ENCODE peak calls at places on chromosomes 1 and 21, in six cellular contexts. J, F, K, B, D and Y are unnamed samples.

GRCh38 chr1:158706096-158706495 is 5.6 kb upstream of the OR6K2 start:
- DNase-seq in B (no peak), K (no peak), J (no peak), D (no peak), F (no peak), Y (no peak)

GRCh38 chr1:230702934-230703678 is 10.8 kb downstream of the AGT start:
- DNase-seq in J (no peak), D (no peak), F (no peak), B (peak; percentile 97), K (no peak), Y (no peak)

GRCh38 chr1:85314726-85315125 is 38.3 kb upstream of the BCL10 start:
- DNase-seq in B (no peak), D (no peak), J (no peak), F (no peak), K (no peak), Y (no peak)

GRCh38 chr1:87392241-87393192 is 63.8 kb downstream of the LMO4 start:
- DNase-seq in B (no peak), F (no peak), D (no peak), K (no peak), J (no peak), Y (no peak)

GRCh38 chr1:199684686-199685273 is 342.7 kb upstream of the NR5A2 start:
- DNase-seq in D (peak; percentile 8), J (peak; percentile 6), K (peak; percentile 53), B (peak; percentile 25), F (no peak), Y (peak; percentile 2)

GRCh38 chr1:226814751-226815496 is 55.5 kb upstream of the PSEN2 start:
- DNase-seq in K (no peak), J (no peak), F (no peak), B (no peak), D (no peak), Y (no peak)

GRCh38 chr21:14405225-14405624 is 22.3 kb upstream of the HSPA13 start:
- DNase-seq in K (peak; percentile 21), F (no peak), J (no peak), B (no peak), D (no peak), Y (no peak)

GRCh38 chr1:115307621-115308020 is 30.4 kb downstream of the NGF start:
- DNase-seq in K (no peak), F (no peak), J (no peak), B (no peak), D (no peak), Y (no peak)

GRCh38 chr1:38083541-38083940 is 36.9 kb upstream of the POU3F1 start:
- DNase-seq in K (no peak), J (no peak), B (no peak), F (no peak), D (no peak), Y (no peak)

GRCh38 chr1:104182251-104182650 is 432.6 kb downstream of the AMY1C start:
- DNase-seq in J (no peak), F (no peak), B (no peak), D (no peak), K (no peak), Y (no peak)

GRCh38 chr1:165942062-165942461 is 114.6 kb downstream of the UCK2 start:
- DNase-seq in F (no peak), J (no peak), D (no peak), K (no peak), B (no peak), Y (no peak)

GRCh38 chr1:184929711-184930202 is 44.6 kb downstream of the NIBAN1 start:
- DNase-seq in B (no peak), F (no peak), D (no peak), J (no peak), K (peak; percentile 16), Y (no peak)

DNA sequence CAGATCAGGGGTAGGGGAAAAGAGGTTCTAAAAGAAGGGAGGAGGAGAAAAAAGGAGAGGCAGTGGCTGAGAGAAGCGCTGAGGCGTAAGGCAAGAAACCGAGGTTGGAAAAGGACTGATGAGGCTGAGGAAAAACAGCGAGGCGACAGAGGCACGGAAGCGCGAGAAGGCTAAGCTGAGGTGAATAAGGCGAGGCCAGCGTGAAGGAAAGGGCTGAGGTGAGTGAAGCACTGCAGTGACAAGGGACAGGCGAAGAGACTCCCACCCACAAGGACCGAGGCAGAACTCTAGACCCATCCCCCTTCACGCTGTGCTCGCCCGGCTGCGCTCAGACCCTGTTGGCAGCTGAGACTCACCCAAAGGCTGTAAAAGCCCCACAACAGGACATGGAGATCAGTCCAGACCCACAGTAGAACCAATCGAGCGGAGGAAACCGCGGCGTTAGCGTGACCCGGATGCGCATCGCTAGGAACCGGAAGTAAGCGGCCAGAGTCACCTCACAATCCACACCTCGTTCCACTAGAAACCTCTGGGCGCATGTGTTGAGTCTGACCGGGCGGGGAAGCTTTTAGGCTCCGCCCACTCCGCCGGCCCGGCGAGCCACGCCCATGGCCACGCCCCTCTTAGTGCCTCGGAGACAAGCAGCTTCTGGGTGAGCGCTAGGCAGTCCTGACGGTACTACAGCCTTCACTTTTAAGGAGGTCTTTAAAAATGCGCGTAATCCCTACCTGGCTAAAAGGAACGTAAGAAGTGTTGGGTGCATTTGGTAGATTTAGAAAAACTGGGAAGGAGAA is at the start of gene EYA3:
- DNase-seq in F (peak; percentile 96), K (peak; percentile 99), J (peak; percentile 90), B (peak; percentile 97), D (peak; percentile 98), Y (peak; percentile 87)
- TF ChIP-seq POLR2A in F (peak; percentile 62), K (peak; percentile 97), J (peak; percentile 94), B (peak; percentile 90), D (peak; percentile 86), Y (peak; percentile 95)

GRCh38 chr1:40756523-40756922 is 27.1 kb upstream of the KCNQ4 start:
- DNase-seq in D (no peak), F (no peak), K (no peak), J (no peak), B (no peak), Y (no peak)

GRCh38 chr1:40758004-40758403 is 25.6 kb upstream of the KCNQ4 start:
- DNase-seq in B (no peak), K (no peak), F (no peak), D (no peak), J (no peak), Y (no peak)

GRCh38 chr1:40760984-40761383 is 22.6 kb upstream of the KCNQ4 start:
- DNase-seq in D (no peak), F (no peak), B (no peak), K (no peak), J (no peak), Y (no peak)

GRCh38 chr1:40757084-40757483 is 26.5 kb upstream of the KCNQ4 start:
- DNase-seq in K (no peak), D (no peak), B (no peak), F (no peak), J (no peak), Y (no peak)

GRCh38 chr1:40758578-40759343 is 24.8 kb upstream of the KCNQ4 start:
- DNase-seq in K (no peak), J (no peak), B (peak; percentile 93), D (no peak), F (no peak), Y (no peak)
- TF ChIP-seq POLR2AphosphoS5 in K (no peak), J (no peak), B (peak; percentile 19), D (no peak), F (no peak), Y (no peak)

DNA sequence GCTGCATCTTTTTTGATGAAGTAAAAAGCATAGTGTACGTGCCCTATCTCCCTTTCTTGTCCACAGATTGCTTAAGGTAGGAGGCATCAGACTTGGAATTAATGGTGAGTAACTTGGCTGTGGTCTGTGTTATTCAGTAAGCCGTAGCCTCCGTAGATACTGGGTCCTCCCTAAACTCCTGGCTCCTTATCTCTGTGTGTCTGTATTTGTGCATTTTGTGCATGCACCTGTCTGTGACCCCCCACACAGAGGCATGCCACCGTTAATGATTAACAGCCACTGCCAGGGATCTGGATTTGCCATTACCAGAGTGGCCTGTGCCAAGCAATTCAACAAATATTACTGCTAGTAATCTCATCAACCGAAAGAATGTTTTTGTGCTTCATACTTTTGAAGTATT is 31.9 kb downstream of the MAP3K21 start:
- DNase-seq in J (no peak), K (no peak), D (no peak), B (peak; percentile 34), F (no peak), Y (no peak)
- TF ChIP-seq TAF1 in J (no peak), K (no peak), D (no peak), B (no peak), F (no peak), Y (no peak)

DNA sequence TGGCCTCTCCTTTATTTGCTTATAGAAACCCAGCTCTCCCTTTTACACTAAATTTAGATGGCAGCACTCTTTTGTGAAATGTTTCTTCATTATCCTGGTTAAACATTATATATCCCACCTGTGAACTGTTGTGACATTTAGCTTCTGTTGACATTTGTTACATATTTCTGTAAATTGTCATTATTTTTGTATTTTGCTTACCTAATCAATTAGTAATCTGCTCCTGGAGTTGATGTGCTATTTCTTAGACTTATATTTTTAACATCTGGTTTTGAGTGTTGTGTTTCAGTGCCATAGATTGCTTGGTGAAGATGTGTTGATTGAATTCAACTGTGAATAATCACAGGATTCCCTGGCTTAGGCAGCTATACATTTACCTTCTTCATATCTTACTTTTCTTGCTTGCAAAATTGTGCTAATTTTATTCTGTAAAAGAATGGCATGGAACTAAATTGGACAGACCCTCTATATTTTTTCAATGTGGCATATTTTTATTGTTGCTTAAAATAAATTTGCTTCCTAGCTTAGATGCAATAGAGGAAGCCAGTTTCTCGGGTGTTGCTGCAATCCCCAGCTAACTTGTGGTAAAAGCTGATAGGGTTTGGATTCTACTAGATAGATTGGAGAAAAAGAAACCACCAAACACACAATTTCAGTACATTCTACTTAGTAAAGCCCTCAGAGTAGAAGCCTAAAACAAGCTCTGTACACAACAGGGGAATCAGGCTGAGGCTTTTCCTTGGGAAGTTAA is 49.3 kb upstream of the GCLM start:
- DNase-seq in B (no peak), D (no peak), J (no peak), F (no peak), K (no peak), Y (no peak)
- TF ChIP-seq POLR2A in B (no peak), D (no peak), J (no peak), F (no peak), K (no peak), Y (no peak)

GRCh38 chr1:27300341-27301051 is 21.5 kb upstream of the TMEM222 start:
- DNase-seq in B (peak; percentile 61), F (peak; percentile 90), D (peak; percentile 32), K (peak; percentile 89), J (peak; percentile 86), Y (peak; percentile 83)
- TF ChIP-seq POLR2AphosphoS5 in B (no peak), F (no peak), D (no peak), K (no peak), J (no peak), Y (no peak)